ENCODE peak calls at places on chromosomes 4 and X, in eight cellular contexts. F is WTC11, M is right atrium auricular region, U is fibroblast of lung, N is BJ, D is cardiac muscle cell, K is astrocyte of the cerebellum, O is epithelial cell of proximal tubule. S is an unnamed sample.

GRCh38 chr4:186592961-186593586 is 37.7 kb upstream of the MTNR1A start:
- DNase-seq in F (no peak), N (peak), M (no peak), K (no peak), D (no peak), U (no peak), O (no peak), S (no peak)

GRCh38 chr4:28686618-28687017 is 1826.0 kb downstream of the STIM2 start:
- DNase-seq in U (peak), O (no peak), N (no peak), M (no peak), D (peak), K (no peak), F (peak), S (peak)

GRCh38 chr4:35760706-35761278 is 483.5 kb downstream of the ARAP2 start:
- DNase-seq in K (no peak), O (no peak), N (no peak), F (no peak), U (no peak), M (no peak), D (no peak), S (no peak)

GRCh38 chr4:63316633-63317032 is 1092.6 kb downstream of the TECRL start:
- DNase-seq in K (no peak), O (no peak), M (no peak), N (no peak), U (no peak), D (no peak), F (no peak), S (peak)

GRCh38 chr4:158768577-158769174 is at the start of gene FNIP2:
- DNase-seq in N (no peak), U (peak), M (peak), D (peak), O (no peak), K (no peak), F (peak), S (no peak)

GRCh38 chr4:170414961-170415360 is 325.2 kb upstream of the AADAT start:
- DNase-seq in D (no peak), F (no peak), U (no peak), K (no peak), O (no peak), M (no peak), N (no peak), S (no peak)

GRCh38 chrX:149161438-149162088 is 343.5 kb downstream of the IDS start:
- DNase-seq in M (no peak), U (no peak), D (no peak), F (no peak), O (no peak), K (no peak), N (no peak), S (no peak)

GRCh38 chrX:47146121-47146935 is 1.3 kb downstream of the RBM10 start:
- DNase-seq in D (no peak), U (no peak), M (no peak), K (no peak), F (no peak), O (no peak), N (no peak), S (no peak)

GRCh38 chr4:71765837-71766236 is 18.0 kb downstream of the GC start:
- DNase-seq in M (no peak), D (no peak), O (no peak), K (no peak), U (no peak), N (no peak), F (no peak), S (no peak)

GRCh38 chrX:154748712-154749339 is 2.1 kb downstream of the GAB3 start:
- DNase-seq in M (no peak), K (no peak), F (peak), U (peak), N (no peak), O (no peak), D (peak), S (no peak)

GRCh38 chr4:143025111-143025704 is 159.5 kb upstream of the USP38 start:
- DNase-seq in U (peak), M (no peak), N (peak), F (peak), O (no peak), D (peak), K (peak), S (peak)

GRCh38 chr4:26802790-26803189 is 57.9 kb upstream of the STIM2 start:
- DNase-seq in N (no peak), U (no peak), M (no peak), D (no peak), F (no peak), K (no peak), O (no peak), S (peak)

GRCh38 chr4:13829457-13829856 is 201.9 kb upstream of the BOD1L1 start:
- DNase-seq in U (no peak), N (no peak), M (no peak), K (no peak), D (no peak), O (no peak), F (no peak), S (no peak)

GRCh38 chr4:111943796-111944203 is 201.5 kb upstream of the FAM241A start:
- DNase-seq in D (peak), K (no peak), M (peak), U (peak), F (peak), O (no peak), N (no peak), S (no peak)

GRCh38 chr4:172962564-172963353 is 205.9 kb upstream of the GALNT7 start:
- DNase-seq in D (no peak), K (peak), F (no peak), M (no peak), N (peak), U (peak), O (no peak), S (no peak)

DNA sequence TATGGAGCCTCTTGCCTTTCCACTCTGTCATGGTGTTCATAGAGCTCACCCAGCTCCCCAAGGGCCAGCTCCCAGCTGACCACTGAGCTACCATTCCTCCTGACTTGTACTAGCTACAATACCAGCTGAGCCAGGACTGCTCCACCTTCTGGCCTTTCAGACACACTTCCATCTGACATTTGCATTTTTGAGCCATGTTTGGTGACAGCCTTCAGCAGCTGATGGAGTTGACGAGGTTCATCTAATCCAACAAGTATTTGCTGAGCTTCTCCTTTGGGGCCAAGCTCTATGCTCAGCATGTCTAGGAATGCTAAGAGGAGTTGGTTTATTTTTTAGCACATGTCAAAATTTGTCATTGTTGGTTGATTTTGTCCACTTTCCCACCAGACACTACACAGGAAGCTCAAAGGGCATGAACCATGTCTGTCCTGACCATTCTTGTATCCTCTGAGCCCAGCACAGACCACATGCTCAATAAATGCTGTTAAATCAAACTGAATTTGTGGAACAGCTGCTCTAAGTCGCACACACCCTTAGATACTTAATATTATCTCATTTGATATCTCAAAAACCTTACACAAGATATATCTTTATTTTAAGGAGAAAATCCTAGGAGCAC is 142.6 kb upstream of the PPARGC1A start:
- DNase-seq in M (no peak), O (no peak), D (peak), K (no peak), F (peak), N (no peak), U (peak), S (no peak)
- TF ChIP-seq CTCF in M (peak), O (peak), D (peak), K (peak), F (no peak), N (peak), U (peak), S (peak)

GRCh38 chr4:101347557-101348366 is 436 bp upstream of the PPP3CA start:
- DNase-seq in F (peak), U (peak), K (peak), M (peak), D (peak), O (peak), N (peak), S (peak)
- TF ChIP-seq CTCF in F (no peak), U (no peak), K (peak), M (peak), D (peak), O (no peak), N (peak), S (no peak)

GRCh38 chrX:53244610-53245009 is 19.6 kb upstream of the KDM5C start:
- DNase-seq in N (no peak), F (no peak), K (no peak), O (no peak), M (no peak), D (no peak), U (no peak), S (no peak)
- TF ChIP-seq CTCF in N (no peak), F (no peak), K (peak), O (peak), M (peak), D (peak), U (peak), S (peak)

GRCh38 chrX:2913118-2913517 is 16.0 kb downstream of the ARSD start:
- DNase-seq in F (no peak), N (no peak), K (no peak), O (no peak), M (no peak), D (no peak), U (no peak), S (no peak)
- TF ChIP-seq CTCF in F (no peak), N (peak), K (peak), O (peak), M (peak), D (no peak), U (no peak), S (peak)

GRCh38 chrX:11553594-11553993 is 112.1 kb downstream of the ARHGAP6 start:
- DNase-seq in K (no peak), O (no peak), D (no peak), F (no peak), N (no peak), M (no peak), U (no peak), S (no peak)

GRCh38 chrX:11557120-11557519 is 108.6 kb downstream of the ARHGAP6 start:
- DNase-seq in N (peak), F (no peak), O (no peak), M (no peak), K (peak), U (peak), D (no peak), S (peak)

GRCh38 chrX:11555759-11556158 is 110.0 kb downstream of the ARHGAP6 start:
- DNase-seq in U (no peak), M (no peak), N (no peak), D (no peak), F (no peak), O (no peak), K (no peak), S (no peak)

GRCh38 chrX:11562570-11562969 is 103.2 kb downstream of the ARHGAP6 start:
- DNase-seq in N (no peak), U (no peak), F (no peak), D (no peak), O (no peak), M (no peak), K (no peak), S (no peak)

DNA sequence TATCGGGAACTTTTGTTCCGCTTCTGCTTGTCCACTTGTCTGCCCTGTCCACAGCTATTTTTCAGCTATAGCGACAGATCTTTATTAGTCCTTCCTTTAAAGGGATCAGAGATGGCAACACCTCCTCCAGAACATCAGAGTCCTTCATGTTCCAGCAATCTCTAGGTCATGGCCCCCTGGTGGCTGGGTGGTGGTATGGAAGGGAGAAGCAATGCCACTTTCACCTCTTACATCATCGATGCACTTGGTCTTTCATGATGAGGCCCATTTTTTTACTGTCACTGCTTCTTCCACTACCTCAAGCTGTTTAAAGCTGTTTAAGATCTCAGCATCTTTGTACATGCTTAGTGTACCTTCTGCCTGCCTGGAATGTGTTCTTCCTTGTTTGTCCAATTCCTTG is 106.7 kb downstream of the ARHGAP6 start:
- DNase-seq in O (no peak), M (no peak), N (no peak), K (no peak), U (no peak), F (peak), D (no peak), S (no peak)
- TF ChIP-seq CTCF in O (peak), M (no peak), N (peak), K (peak), U (peak), F (no peak), D (peak), S (peak)

GRCh38 chr4:3871881-3872833 is 106.0 kb downstream of the ADRA2C start:
- DNase-seq in N (no peak), K (no peak), D (no peak), O (no peak), F (peak), U (no peak), M (no peak), S (no peak)

GRCh38 chr4:3872834-3873313 is 106.7 kb downstream of the ADRA2C start:
- DNase-seq in O (no peak), F (no peak), D (no peak), N (no peak), K (no peak), U (no peak), M (no peak), S (no peak)

GRCh38 chr4:3869661-3870566 is 103.7 kb downstream of the ADRA2C start:
- DNase-seq in U (no peak), K (no peak), F (peak), D (no peak), N (no peak), O (no peak), M (no peak), S (no peak)

GRCh38 chr4:3870567-3870962 is 104.4 kb downstream of the ADRA2C start:
- DNase-seq in F (no peak), N (no peak), M (no peak), K (no peak), D (no peak), U (no peak), O (no peak), S (no peak)

GRCh38 chr4:3871181-3871852 is 105.1 kb downstream of the ADRA2C start:
- DNase-seq in K (no peak), D (peak), N (no peak), M (no peak), U (no peak), F (peak), O (no peak), S (no peak)
- TF ChIP-seq CTCF in K (no peak), D (no peak), N (no peak), M (no peak), U (no peak), F (no peak), O (no peak), S (no peak)

S was measured in retinal pigment epithelial cell.